ENCODE peak calls at places on chromosomes 5 and 9, in eight cellular contexts. M, S, E, Q, H, R, U and A are unnamed samples.

GRCh38 chr5:165630211-165630866 is 2124.9 kb downstream of the MAT2B start:
- DNase-seq in M (peak; percentile 63), S (peak; percentile 76), E (no peak), Q (peak; percentile 39), H (peak; percentile 61), R (peak; percentile 81), U (peak; percentile 31), A (peak; percentile 56)

GRCh38 chr5:132369012-132369470 is 469 bp upstream of the SLC22A5 start:
- DNase-seq in M (no peak), S (no peak), E (no peak), Q (no peak), H (no peak), R (no peak), U (no peak), A (no peak)

GRCh38 chr5:5077236-5077635 is 62.9 kb upstream of the ADAMTS16 start:
- DNase-seq in M (no peak), S (no peak), E (no peak), Q (no peak), H (no peak), R (no peak), U (no peak), A (no peak)

GRCh38 chr9:127980056-127980705 is 608 bp downstream of the EEIG1 start:
- DNase-seq in M (no peak), S (no peak), E (peak; percentile 78), Q (no peak), H (peak; percentile 60), R (no peak), U (peak; percentile 88), A (no peak)

GRCh38 chr9:129665008-129665771 is at the start of gene PRRX2:
- DNase-seq in M (peak; percentile 66), S (no peak), E (no peak), Q (no peak), H (no peak), R (peak; percentile 34), U (no peak), A (no peak)

GRCh38 chr5:3056901-3057300 is 305.4 kb upstream of the IRX2 start:
- DNase-seq in M (no peak), S (no peak), E (no peak), Q (no peak), H (no peak), R (no peak), U (no peak), A (no peak)

GRCh38 chr9:27117489-27118135 is 8.6 kb downstream of the TEK start:
- DNase-seq in M (peak; percentile 87), S (peak; percentile 83), E (no peak), Q (peak; percentile 82), H (no peak), R (peak; percentile 72), U (peak; percentile 69), A (peak; percentile 58)

GRCh38 chr9:104836767-104837166 is 72.8 kb downstream of the NIPSNAP3B start:
- DNase-seq in M (no peak), S (no peak), E (no peak), Q (no peak), H (no peak), R (no peak), U (no peak), A (no peak)

GRCh38 chr5:128304121-128304520 is 220.6 kb downstream of the SLC12A2 start:
- DNase-seq in M (no peak), S (peak; percentile 85), E (no peak), Q (peak; percentile 88), H (peak; percentile 34), R (peak; percentile 76), U (no peak), A (peak; percentile 76)

GRCh38 chr9:134644715-134645606 is 3.4 kb downstream of the COL5A1 start:
- DNase-seq in M (peak; percentile 92), S (peak; percentile 99), E (no peak), Q (peak; percentile 92), H (no peak), R (peak; percentile 99), U (peak; percentile 72), A (peak; percentile 99)
- H3K4me3 ChIP-seq in M (peak overlapping the region; percentile 73), S (peak overlapping the region; percentile 42), E (no peak overlapping the region), Q (no peak overlapping the region), H (no peak overlapping the region), R (no peak overlapping the region), U (no peak overlapping the region), A (peak overlapping the region; percentile 54)

GRCh38 chr5:122703214-122703613 is 71.7 kb upstream of the SNX2 start:
- DNase-seq in M (no peak), S (no peak), E (no peak), Q (no peak), H (no peak), R (no peak), U (no peak), A (peak; percentile 13)

GRCh38 chr5:122701640-122702523 is 73.0 kb upstream of the SNX2 start:
- DNase-seq in M (no peak), S (no peak), E (no peak), Q (no peak), H (no peak), R (no peak), U (no peak), A (no peak)

GRCh38 chr5:122705876-122706275 is 69.0 kb upstream of the SNX2 start:
- DNase-seq in M (no peak), S (peak; percentile 14), E (no peak), Q (no peak), H (no peak), R (peak; percentile 10), U (no peak), A (no peak)

GRCh38 chr5:122702524-122702875 is 72.4 kb upstream of the SNX2 start:
- DNase-seq in M (no peak), S (no peak), E (no peak), Q (no peak), H (no peak), R (no peak), U (no peak), A (no peak)

DNA sequence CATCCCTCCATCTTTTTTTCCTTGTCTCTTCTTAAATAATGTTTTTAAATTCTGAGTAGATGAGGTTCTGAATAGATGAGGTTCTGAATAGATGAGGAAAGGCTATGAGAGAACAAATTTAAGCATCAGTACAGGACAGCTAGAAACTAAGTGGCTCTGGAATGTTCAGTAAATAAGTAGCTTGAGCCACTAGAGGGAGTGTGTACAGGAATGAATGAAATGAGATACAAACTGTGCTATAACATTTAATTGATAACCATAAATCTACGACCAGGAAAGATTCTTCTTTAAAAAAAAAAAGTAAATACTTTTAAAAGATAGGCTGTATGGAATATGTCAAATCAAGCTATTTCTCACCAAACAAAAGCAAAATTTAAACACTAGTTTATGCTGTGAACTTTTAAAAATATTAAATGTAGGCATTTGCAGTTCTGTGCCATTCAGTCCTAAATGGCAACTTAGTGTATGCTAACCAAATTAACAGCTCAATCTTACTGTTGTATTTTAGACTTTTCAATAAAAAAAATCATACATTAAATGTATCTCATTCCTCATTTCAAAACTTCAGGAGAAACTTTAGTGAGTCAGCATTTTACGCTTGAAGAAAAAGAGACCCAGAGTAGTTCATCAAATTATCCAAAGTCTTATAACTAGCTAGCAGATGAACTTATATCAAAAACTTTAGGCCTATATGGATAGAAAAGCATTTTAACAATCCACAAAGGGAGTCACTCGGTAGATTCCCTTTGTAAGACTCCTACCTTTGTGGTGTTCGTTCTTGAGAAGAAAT is 70.4 kb upstream of the SNX2 start:
- DNase-seq in M (no peak), S (peak; percentile 81), E (no peak), Q (peak; percentile 60), H (no peak), R (peak; percentile 76), U (no peak), A (peak; percentile 75)
- TF ChIP-seq CTCF in M (peak; percentile 67), S (peak; percentile 50), E (peak; percentile 53), Q (peak; percentile 48), H (peak; percentile 35), R (peak; percentile 73), U (peak; percentile 73), A (peak; percentile 70)

GRCh38 chr5:140673187-140673976 is at the start of gene DND1:
- DNase-seq in M (no peak), S (no peak), E (no peak), Q (no peak), H (no peak), R (no peak), U (no peak), A (no peak)

GRCh38 chr5:140671472-140672210 is 1.7 kb downstream of the DND1 start:
- DNase-seq in M (no peak), S (no peak), E (no peak), Q (no peak), H (no peak), R (no peak), U (no peak), A (no peak)

GRCh38 chr5:140674629-140675028 is 1.3 kb upstream of the DND1 start:
- DNase-seq in M (no peak), S (no peak), E (no peak), Q (no peak), H (no peak), R (no peak), U (no peak), A (no peak)

GRCh38 chr5:140674211-140674610 is 835 bp upstream of the DND1 start:
- DNase-seq in M (no peak), S (no peak), E (no peak), Q (no peak), H (no peak), R (no peak), U (no peak), A (no peak)

DNA sequence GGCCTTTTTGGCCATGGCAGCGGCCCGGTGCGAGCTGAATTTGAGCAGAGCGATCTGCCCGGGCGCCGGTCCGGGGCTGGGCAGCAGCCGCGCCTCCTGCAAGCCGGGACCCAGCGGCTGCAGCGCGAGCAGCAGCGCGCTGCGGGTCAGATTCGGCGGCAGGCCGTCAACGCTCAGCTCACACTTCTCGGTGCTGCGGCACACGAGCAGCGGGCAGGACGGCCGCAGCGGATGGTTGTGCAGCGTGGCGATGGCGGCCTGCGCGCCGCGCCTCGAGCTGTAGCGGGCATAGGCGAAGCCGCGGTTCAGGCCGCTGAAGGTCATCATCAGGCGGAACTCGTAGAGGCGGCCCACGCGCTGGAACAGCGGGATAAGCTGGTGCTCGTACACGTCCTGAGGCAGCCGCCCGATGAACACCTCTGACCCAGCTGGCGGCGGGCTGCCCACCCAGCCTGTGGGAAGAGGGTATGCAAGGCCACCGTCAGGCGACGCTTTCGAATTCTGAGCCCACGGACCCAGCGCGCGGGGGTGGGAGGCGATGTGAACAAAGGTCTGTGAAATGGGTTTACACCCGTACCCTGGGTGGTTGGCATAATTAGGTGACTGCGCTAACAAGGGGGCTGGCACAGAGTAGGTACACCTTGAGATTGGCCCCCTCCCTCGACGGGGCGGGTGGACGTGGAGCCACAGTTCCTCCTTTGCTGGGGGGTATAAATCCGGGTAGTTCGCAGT is 755 bp downstream of the DND1 start:
- DNase-seq in M (no peak), S (peak; percentile 21), E (no peak), Q (no peak), H (no peak), R (peak; percentile 51), U (no peak), A (peak; percentile 23)
- H3K4me3 ChIP-seq in M (peak overlapping the region; percentile 21), S (no peak overlapping the region), E (no peak overlapping the region), Q (no peak overlapping the region), H (no peak overlapping the region), R (no peak overlapping the region), U (no peak overlapping the region), A (peak overlapping the region; percentile 1)

GRCh38 chr5:94775088-94775487 is 156.6 kb downstream of the SLF1 start:
- DNase-seq in M (no peak), S (no peak), E (no peak), Q (no peak), H (no peak), R (no peak), U (no peak), A (no peak)

GRCh38 chr5:94776167-94776566 is 157.7 kb downstream of the SLF1 start:
- DNase-seq in M (no peak), S (no peak), E (no peak), Q (no peak), H (no peak), R (no peak), U (no peak), A (peak; percentile 67)

GRCh38 chr5:94777163-94777885 is 158.9 kb downstream of the SLF1 start:
- DNase-seq in M (no peak), S (no peak), E (no peak), Q (no peak), H (no peak), R (no peak), U (no peak), A (peak; percentile 19)

GRCh38 chr5:94771742-94772141 is 153.3 kb downstream of the SLF1 start:
- DNase-seq in M (no peak), S (no peak), E (no peak), Q (no peak), H (no peak), R (no peak), U (no peak), A (no peak)
- TF ChIP-seq CTCF in M (no peak), S (no peak), E (no peak), Q (no peak), H (no peak), R (no peak), U (no peak), A (no peak)